ENCODE peak calls at places on chromosome 7, in six cellular contexts. One of them, this sample, is unnamed.
A peak's percentile ranks its signal among the peaks of the same experiment; 100 is the strongest.

GRCh38 chr7:112995091-112995824 is 91.4 kb downstream of the GPR85 start:
- DNase-seq in stimulated activated CD8-positive, alpha-beta memory T cell treated with anti-CD3 and anti-CD28 coated beads, Interleukin-15, amount 100 ng/mL, for 4 hours: no peak
- DNase-seq in H1: no peak
- DNase-seq in H54: peak; percentile 21
- DNase-seq in HT-29: no peak
- DNase-seq in NCI-H2171 treated with DMSO at 0.1 percent for 48 hours: no peak
- DNase-seq in this sample: peak; percentile 69

GRCh38 chr7:94873239-94873638 is 34.2 kb upstream of the PPP1R9A start:
- DNase-seq in H1: no peak
- DNase-seq in NCI-H2171 treated with DMSO at 0.1 percent for 48 hours: no peak
- DNase-seq in H54: no peak
- DNase-seq in stimulated activated CD8-positive, alpha-beta memory T cell treated with anti-CD3 and anti-CD28 coated beads, Interleukin-15, amount 100 ng/mL, for 4 hours: no peak
- DNase-seq in HT-29: no peak
- DNase-seq in this sample: no peak

GRCh38 chr7:157952050-157952667 is 615.4 kb downstream of the DNAJB6 start:
- DNase-seq in H54: no peak
- DNase-seq in stimulated activated CD8-positive, alpha-beta memory T cell treated with anti-CD3 and anti-CD28 coated beads, Interleukin-15, amount 100 ng/mL, for 4 hours: no peak
- DNase-seq in H1: no peak
- DNase-seq in NCI-H2171 treated with DMSO at 0.1 percent for 48 hours: no peak
- DNase-seq in HT-29: no peak
- DNase-seq in this sample: no peak

GRCh38 chr7:150351587-150352194 is 10.3 kb upstream of the RARRES2 start:
- DNase-seq in NCI-H2171 treated with DMSO at 0.1 percent for 48 hours: peak; percentile 9
- DNase-seq in HT-29: no peak
- DNase-seq in H54: no peak
- DNase-seq in H1: no peak
- DNase-seq in stimulated activated CD8-positive, alpha-beta memory T cell treated with anti-CD3 and anti-CD28 coated beads, Interleukin-15, amount 100 ng/mL, for 4 hours: no peak
- DNase-seq in this sample: no peak

GRCh38 chr7:47814905-47815613 is 133.2 kb downstream of the PKD1L1 start:
- DNase-seq in NCI-H2171 treated with DMSO at 0.1 percent for 48 hours: no peak
- DNase-seq in stimulated activated CD8-positive, alpha-beta memory T cell treated with anti-CD3 and anti-CD28 coated beads, Interleukin-15, amount 100 ng/mL, for 4 hours: no peak
- DNase-seq in H54: no peak
- DNase-seq in HT-29: no peak
- DNase-seq in H1: peak; percentile 29
- DNase-seq in this sample: no peak

GRCh38 chr7:69638674-69639073 is 40.4 kb downstream of the AUTS2 start:
- DNase-seq in H54: no peak
- DNase-seq in HT-29: no peak
- DNase-seq in stimulated activated CD8-positive, alpha-beta memory T cell treated with anti-CD3 and anti-CD28 coated beads, Interleukin-15, amount 100 ng/mL, for 4 hours: no peak
- DNase-seq in NCI-H2171 treated with DMSO at 0.1 percent for 48 hours: no peak
- DNase-seq in H1: no peak
- DNase-seq in this sample: no peak

GRCh38 chr7:116772423-116772852 is 89.9 kb upstream of the CAPZA2 start:
- DNase-seq in stimulated activated CD8-positive, alpha-beta memory T cell treated with anti-CD3 and anti-CD28 coated beads, Interleukin-15, amount 100 ng/mL, for 4 hours: no peak
- DNase-seq in H54: peak; percentile 19
- DNase-seq in NCI-H2171 treated with DMSO at 0.1 percent for 48 hours: no peak
- DNase-seq in HT-29: peak; percentile 86
- DNase-seq in H1: no peak
- DNase-seq in this sample: peak; percentile 13

GRCh38 chr7:106668853-106669539 is 8.0 kb upstream of the CCDC71L start:
- DNase-seq in H54: no peak
- DNase-seq in NCI-H2171 treated with DMSO at 0.1 percent for 48 hours: no peak
- DNase-seq in H1: no peak
- DNase-seq in HT-29: no peak
- DNase-seq in stimulated activated CD8-positive, alpha-beta memory T cell treated with anti-CD3 and anti-CD28 coated beads, Interleukin-15, amount 100 ng/mL, for 4 hours: no peak
- DNase-seq in this sample: no peak

GRCh38 chr7:70574970-70575799 is 556.8 kb upstream of the GALNT17 start:
- DNase-seq in H54: peak; percentile 23
- DNase-seq in NCI-H2171 treated with DMSO at 0.1 percent for 48 hours: peak; percentile 95
- DNase-seq in HT-29: no peak
- DNase-seq in stimulated activated CD8-positive, alpha-beta memory T cell treated with anti-CD3 and anti-CD28 coated beads, Interleukin-15, amount 100 ng/mL, for 4 hours: no peak
- DNase-seq in H1: no peak
- DNase-seq in this sample: no peak

GRCh38 chr7:155759740-155760430 is 52.4 kb downstream of the SHH start:
- DNase-seq in H54: no peak
- DNase-seq in stimulated activated CD8-positive, alpha-beta memory T cell treated with anti-CD3 and anti-CD28 coated beads, Interleukin-15, amount 100 ng/mL, for 4 hours: no peak
- DNase-seq in H1: no peak
- DNase-seq in NCI-H2171 treated with DMSO at 0.1 percent for 48 hours: no peak
- DNase-seq in HT-29: no peak
- DNase-seq in this sample: no peak

GRCh38 chr7:17939111-17939669 is 1.1 kb downstream of the SNX13 start:
- DNase-seq in NCI-H2171 treated with DMSO at 0.1 percent for 48 hours: peak; percentile 67
- DNase-seq in H54: no peak
- DNase-seq in stimulated activated CD8-positive, alpha-beta memory T cell treated with anti-CD3 and anti-CD28 coated beads, Interleukin-15, amount 100 ng/mL, for 4 hours: no peak
- DNase-seq in HT-29: peak; percentile 68
- DNase-seq in H1: no peak
- DNase-seq in this sample: no peak

GRCh38 chr7:20199015-20199737 is 18.0 kb downstream of the MACC1 start:
- DNase-seq in H54: peak; percentile 11
- DNase-seq in HT-29: peak; percentile 94
- DNase-seq in H1: no peak
- DNase-seq in stimulated activated CD8-positive, alpha-beta memory T cell treated with anti-CD3 and anti-CD28 coated beads, Interleukin-15, amount 100 ng/mL, for 4 hours: no peak
- DNase-seq in NCI-H2171 treated with DMSO at 0.1 percent for 48 hours: no peak
- DNase-seq in this sample: no peak

GRCh38 chr7:78379148-78379547 is 580.6 kb downstream of the PHTF2 start:
- DNase-seq in stimulated activated CD8-positive, alpha-beta memory T cell treated with anti-CD3 and anti-CD28 coated beads, Interleukin-15, amount 100 ng/mL, for 4 hours: no peak
- DNase-seq in H1: no peak
- DNase-seq in HT-29: no peak
- DNase-seq in H54: no peak
- DNase-seq in NCI-H2171 treated with DMSO at 0.1 percent for 48 hours: no peak
- DNase-seq in this sample: peak; percentile 20

GRCh38 chr7:122438001-122438400 is 133.5 kb upstream of the FEZF1 start:
- DNase-seq in HT-29: no peak
- DNase-seq in H54: no peak
- DNase-seq in H1: no peak
- DNase-seq in NCI-H2171 treated with DMSO at 0.1 percent for 48 hours: peak; percentile 72
- DNase-seq in stimulated activated CD8-positive, alpha-beta memory T cell treated with anti-CD3 and anti-CD28 coated beads, Interleukin-15, amount 100 ng/mL, for 4 hours: no peak
- DNase-seq in this sample: no peak

GRCh38 chr7:55326079-55326847 is 38.9 kb upstream of the LANCL2 start:
- DNase-seq in H1: no peak
- DNase-seq in NCI-H2171 treated with DMSO at 0.1 percent for 48 hours: no peak
- DNase-seq in H54: no peak
- DNase-seq in stimulated activated CD8-positive, alpha-beta memory T cell treated with anti-CD3 and anti-CD28 coated beads, Interleukin-15, amount 100 ng/mL, for 4 hours: no peak
- DNase-seq in HT-29: no peak
- DNase-seq in this sample: no peak

GRCh38 chr7:101116898-101117297 is 10.0 kb upstream of the SERPINE1 start:
- DNase-seq in HT-29: no peak
- DNase-seq in H1: no peak
- DNase-seq in stimulated activated CD8-positive, alpha-beta memory T cell treated with anti-CD3 and anti-CD28 coated beads, Interleukin-15, amount 100 ng/mL, for 4 hours: no peak
- DNase-seq in NCI-H2171 treated with DMSO at 0.1 percent for 48 hours: no peak
- DNase-seq in H54: no peak
- DNase-seq in this sample: no peak

GRCh38 chr7:88312061-88312663 is 5.5 kb upstream of the STEAP4 start:
- DNase-seq in H1: no peak
- DNase-seq in NCI-H2171 treated with DMSO at 0.1 percent for 48 hours: no peak
- DNase-seq in stimulated activated CD8-positive, alpha-beta memory T cell treated with anti-CD3 and anti-CD28 coated beads, Interleukin-15, amount 100 ng/mL, for 4 hours: no peak
- DNase-seq in H54: no peak
- DNase-seq in HT-29: no peak
- DNase-seq in this sample: no peak

GRCh38 chr7:82600601-82601000 is 157.0 kb upstream of the CACNA2D1 start:
- DNase-seq in H54: no peak
- DNase-seq in HT-29: no peak
- DNase-seq in stimulated activated CD8-positive, alpha-beta memory T cell treated with anti-CD3 and anti-CD28 coated beads, Interleukin-15, amount 100 ng/mL, for 4 hours: no peak
- DNase-seq in H1: no peak
- DNase-seq in NCI-H2171 treated with DMSO at 0.1 percent for 48 hours: peak; percentile 91
- DNase-seq in this sample: no peak

GRCh38 chr7:23454880-23455526 is 15.3 kb downstream of the IGF2BP3 start:
- DNase-seq in stimulated activated CD8-positive, alpha-beta memory T cell treated with anti-CD3 and anti-CD28 coated beads, Interleukin-15, amount 100 ng/mL, for 4 hours: no peak
- DNase-seq in H54: no peak
- DNase-seq in H1: no peak
- DNase-seq in NCI-H2171 treated with DMSO at 0.1 percent for 48 hours: no peak
- DNase-seq in HT-29: no peak
- DNase-seq in this sample: no peak

GRCh38 chr7:24697416-24697815 is 59.8 kb downstream of the GSDME start:
- DNase-seq in NCI-H2171 treated with DMSO at 0.1 percent for 48 hours: no peak
- DNase-seq in stimulated activated CD8-positive, alpha-beta memory T cell treated with anti-CD3 and anti-CD28 coated beads, Interleukin-15, amount 100 ng/mL, for 4 hours: no peak
- DNase-seq in H54: no peak
- DNase-seq in HT-29: no peak
- DNase-seq in H1: no peak
- DNase-seq in this sample: no peak

GRCh38 chr7:75660566-75661215 is 78.0 kb downstream of the HIP1 start:
- DNase-seq in H1: no peak
- DNase-seq in stimulated activated CD8-positive, alpha-beta memory T cell treated with anti-CD3 and anti-CD28 coated beads, Interleukin-15, amount 100 ng/mL, for 4 hours: no peak
- DNase-seq in HT-29: no peak
- DNase-seq in H54: no peak
- DNase-seq in NCI-H2171 treated with DMSO at 0.1 percent for 48 hours: no peak
- DNase-seq in this sample: no peak

GRCh38 chr7:22571776-22572175 is 71.8 kb upstream of the STEAP1B start:
- DNase-seq in H54: no peak
- DNase-seq in NCI-H2171 treated with DMSO at 0.1 percent for 48 hours: no peak
- DNase-seq in stimulated activated CD8-positive, alpha-beta memory T cell treated with anti-CD3 and anti-CD28 coated beads, Interleukin-15, amount 100 ng/mL, for 4 hours: no peak
- DNase-seq in H1: no peak
- DNase-seq in HT-29: no peak
- DNase-seq in this sample: no peak

GRCh38 chr7:47709451-47709850 is 127.5 kb upstream of the TNS3 start:
- DNase-seq in H1: no peak
- DNase-seq in NCI-H2171 treated with DMSO at 0.1 percent for 48 hours: no peak
- DNase-seq in HT-29: no peak
- DNase-seq in stimulated activated CD8-positive, alpha-beta memory T cell treated with anti-CD3 and anti-CD28 coated beads, Interleukin-15, amount 100 ng/mL, for 4 hours: no peak
- DNase-seq in H54: no peak
- DNase-seq in this sample: no peak

GRCh38 chr7:75072978-75073282 is 672 bp downstream of the RCC1L start:
- DNase-seq in HT-29: no peak
- DNase-seq in stimulated activated CD8-positive, alpha-beta memory T cell treated with anti-CD3 and anti-CD28 coated beads, Interleukin-15, amount 100 ng/mL, for 4 hours: no peak
- DNase-seq in H54: no peak
- DNase-seq in NCI-H2171 treated with DMSO at 0.1 percent for 48 hours: no peak
- DNase-seq in H1: no peak
- DNase-seq in this sample: no peak

GRCh38 chr7:13850185-13850752 is 139.2 kb downstream of the ETV1 start:
- DNase-seq in stimulated activated CD8-positive, alpha-beta memory T cell treated with anti-CD3 and anti-CD28 coated beads, Interleukin-15, amount 100 ng/mL, for 4 hours: peak; percentile 54
- DNase-seq in H54: peak; percentile 67
- DNase-seq in NCI-H2171 treated with DMSO at 0.1 percent for 48 hours: peak; percentile 43
- DNase-seq in HT-29: peak; percentile 82
- DNase-seq in H1: no peak
- DNase-seq in this sample: peak; percentile 87

GRCh38 chr7:137948083-137948844 is 53.6 kb downstream of the CREB3L2 start:
- DNase-seq in H1: no peak
- DNase-seq in HT-29: peak; percentile 21
- DNase-seq in H54: no peak
- DNase-seq in stimulated activated CD8-positive, alpha-beta memory T cell treated with anti-CD3 and anti-CD28 coated beads, Interleukin-15, amount 100 ng/mL, for 4 hours: no peak
- DNase-seq in NCI-H2171 treated with DMSO at 0.1 percent for 48 hours: no peak
- DNase-seq in this sample: no peak

GRCh38 chr7:158976468-158976848 is 120.1 kb downstream of the DYNC2I1 start:
- DNase-seq in H1: no peak
- DNase-seq in HT-29: no peak
- DNase-seq in NCI-H2171 treated with DMSO at 0.1 percent for 48 hours: no peak
- DNase-seq in stimulated activated CD8-positive, alpha-beta memory T cell treated with anti-CD3 and anti-CD28 coated beads, Interleukin-15, amount 100 ng/mL, for 4 hours: no peak
- DNase-seq in H54: no peak
- DNase-seq in this sample: no peak

GRCh38 chr7:150322114-150322832 is 882 bp upstream of the LRRC61 start:
- DNase-seq in stimulated activated CD8-positive, alpha-beta memory T cell treated with anti-CD3 and anti-CD28 coated beads, Interleukin-15, amount 100 ng/mL, for 4 hours: peak; percentile 44
- DNase-seq in NCI-H2171 treated with DMSO at 0.1 percent for 48 hours: peak; percentile 48
- DNase-seq in H54: no peak
- DNase-seq in HT-29: no peak
- DNase-seq in H1: no peak
- DNase-seq in this sample: no peak

GRCh38 chr7:106056513-106057203 is 55.5 kb downstream of the SYPL1 start:
- DNase-seq in NCI-H2171 treated with DMSO at 0.1 percent for 48 hours: peak; percentile 61
- DNase-seq in H1: no peak
- DNase-seq in HT-29: peak; percentile 91
- DNase-seq in stimulated activated CD8-positive, alpha-beta memory T cell treated with anti-CD3 and anti-CD28 coated beads, Interleukin-15, amount 100 ng/mL, for 4 hours: peak; percentile 37
- DNase-seq in H54: peak; percentile 57
- DNase-seq in this sample: peak; percentile 70

GRCh38 chr7:36155811-36156361 is 2.8 kb downstream of the EEPD1 start:
- DNase-seq in NCI-H2171 treated with DMSO at 0.1 percent for 48 hours: no peak
- DNase-seq in H54: peak; percentile 59
- DNase-seq in stimulated activated CD8-positive, alpha-beta memory T cell treated with anti-CD3 and anti-CD28 coated beads, Interleukin-15, amount 100 ng/mL, for 4 hours: no peak
- DNase-seq in H1: no peak
- DNase-seq in HT-29: peak; percentile 51
- DNase-seq in this sample: no peak

GRCh38 chr7:46557295-46557711 is 636.2 kb upstream of the IGFBP3 start:
- DNase-seq in NCI-H2171 treated with DMSO at 0.1 percent for 48 hours: no peak
- DNase-seq in H54: no peak
- DNase-seq in HT-29: peak; percentile 92
- DNase-seq in H1: no peak
- DNase-seq in stimulated activated CD8-positive, alpha-beta memory T cell treated with anti-CD3 and anti-CD28 coated beads, Interleukin-15, amount 100 ng/mL, for 4 hours: no peak
- DNase-seq in this sample: no peak

GRCh38 chr7:38368191-38368605 is 94.8 kb upstream of the TARP start:
- DNase-seq in HT-29: peak; percentile 82
- DNase-seq in NCI-H2171 treated with DMSO at 0.1 percent for 48 hours: peak; percentile 56
- DNase-seq in H54: peak; percentile 76
- DNase-seq in H1: peak; percentile 80
- DNase-seq in stimulated activated CD8-positive, alpha-beta memory T cell treated with anti-CD3 and anti-CD28 coated beads, Interleukin-15, amount 100 ng/mL, for 4 hours: peak; percentile 46
- DNase-seq in this sample: no peak

GRCh38 chr7:101856488-101857357 is 39.3 kb downstream of the CUX1 start:
- DNase-seq in H1: no peak
- DNase-seq in stimulated activated CD8-positive, alpha-beta memory T cell treated with anti-CD3 and anti-CD28 coated beads, Interleukin-15, amount 100 ng/mL, for 4 hours: peak; percentile 55
- DNase-seq in NCI-H2171 treated with DMSO at 0.1 percent for 48 hours: no peak
- DNase-seq in HT-29: peak; percentile 99
- DNase-seq in H54: peak; percentile 94
- DNase-seq in this sample: peak; percentile 57

GRCh38 chr7:26653966-26654365 is 210.4 kb downstream of the SKAP2 start:
- DNase-seq in HT-29: no peak
- DNase-seq in H1: no peak
- DNase-seq in NCI-H2171 treated with DMSO at 0.1 percent for 48 hours: no peak
- DNase-seq in H54: no peak
- DNase-seq in stimulated activated CD8-positive, alpha-beta memory T cell treated with anti-CD3 and anti-CD28 coated beads, Interleukin-15, amount 100 ng/mL, for 4 hours: no peak
- DNase-seq in this sample: no peak

GRCh38 chr7:44375236-44375699 is 49.9 kb upstream of the CAMK2B start:
- DNase-seq in stimulated activated CD8-positive, alpha-beta memory T cell treated with anti-CD3 and anti-CD28 coated beads, Interleukin-15, amount 100 ng/mL, for 4 hours: no peak
- DNase-seq in NCI-H2171 treated with DMSO at 0.1 percent for 48 hours: no peak
- DNase-seq in H54: no peak
- DNase-seq in H1: no peak
- DNase-seq in HT-29: no peak
- DNase-seq in this sample: no peak

GRCh38 chr7:27863866-27864265 is 123.9 kb downstream of the TAX1BP1 start:
- DNase-seq in HT-29: no peak
- DNase-seq in H54: peak; percentile 96
- DNase-seq in H1: no peak
- DNase-seq in NCI-H2171 treated with DMSO at 0.1 percent for 48 hours: no peak
- DNase-seq in stimulated activated CD8-positive, alpha-beta memory T cell treated with anti-CD3 and anti-CD28 coated beads, Interleukin-15, amount 100 ng/mL, for 4 hours: no peak
- DNase-seq in this sample: peak; percentile 14

GRCh38 chr7:52956379-52956915 is 79.0 kb upstream of the POM121L12 start:
- DNase-seq in NCI-H2171 treated with DMSO at 0.1 percent for 48 hours: no peak
- DNase-seq in H54: no peak
- DNase-seq in HT-29: no peak
- DNase-seq in H1: no peak
- DNase-seq in stimulated activated CD8-positive, alpha-beta memory T cell treated with anti-CD3 and anti-CD28 coated beads, Interleukin-15, amount 100 ng/mL, for 4 hours: no peak
- DNase-seq in this sample: no peak

GRCh38 chr7:127591591-127591990 is 1.9 kb upstream of the FSCN3 start:
- DNase-seq in HT-29: no peak
- DNase-seq in stimulated activated CD8-positive, alpha-beta memory T cell treated with anti-CD3 and anti-CD28 coated beads, Interleukin-15, amount 100 ng/mL, for 4 hours: no peak
- DNase-seq in H54: no peak
- DNase-seq in NCI-H2171 treated with DMSO at 0.1 percent for 48 hours: no peak
- DNase-seq in H1: no peak
- DNase-seq in this sample: no peak